ENCODE peak calls at places on chromosomes 1 and 21, in seven cellular contexts. F is fibroblast of lung, W is body of pancreas, D is A549, T is foreskin fibroblast, B is left ventricle myocardium inferior, C is astrocyte of the cerebellum. N is an unnamed sample.

GRCh38 chr1:243394610-243395490 is 139.0 kb downstream of the SDCCAG8 start:
- DNase-seq in F (no peak), W (no peak), D (no peak), T (no peak), B (no peak), C (no peak), N (no peak)

GRCh38 chr1:243432136-243432535 is 176.3 kb downstream of the SDCCAG8 start:
- DNase-seq in F (no peak), W (no peak), D (no peak), T (no peak), B (no peak), C (no peak), N (no peak)

GRCh38 chr21:18204931-18205330 is 39.7 kb upstream of the CHODL start:
- DNase-seq in F (no peak), W (no peak), D (no peak), T (no peak), B (no peak), C (no peak), N (no peak)

GRCh38 chr1:161427733-161428516 is 60.2 kb upstream of the CFAP126 start:
- DNase-seq in F (peak; percentile 24), W (peak; percentile 20), D (peak; percentile 82), T (peak; percentile 35), B (no peak), C (no peak), N (peak; percentile 2)

GRCh38 chr1:232952514-232953175 is 2.2 kb downstream of the NTPCR start:
- DNase-seq in F (peak; percentile 50), W (peak; percentile 46), D (peak; percentile 80), T (peak; percentile 31), B (no peak), C (no peak), N (no peak)

GRCh38 chr1:116842654-116843053 is 67.1 kb upstream of the PTGFRN start:
- DNase-seq in F (no peak), W (no peak), D (no peak), T (no peak), B (no peak), C (no peak), N (no peak)

GRCh38 chr21:24011087-24011486 is 1596.2 kb downstream of the MRPL39 start:
- DNase-seq in F (no peak), W (no peak), D (no peak), T (no peak), B (no peak), C (no peak), N (no peak)

GRCh38 chr1:223707270-223708000 is 4.9 kb upstream of the CAPN2 start:
- DNase-seq in F (peak; percentile 100), W (peak; percentile 45), D (peak; percentile 97), T (peak; percentile 98), B (peak; percentile 50), C (peak; percentile 95), N (peak; percentile 98)

GRCh38 chr1:209620484-209620879 is 31.7 kb downstream of the LAMB3 start:
- DNase-seq in F (peak; percentile 25), W (no peak), D (no peak), T (no peak), B (no peak), C (no peak), N (no peak)

GRCh38 chr1:113057006-113057405 is 16.0 kb upstream of the LRIG2 start:
- DNase-seq in F (no peak), W (no peak), D (no peak), T (no peak), B (no peak), C (no peak), N (no peak)

GRCh38 chr1:3775248-3775497 is 2.6 kb downstream of the SMIM1 start:
- DNase-seq in F (no peak), W (no peak), D (no peak), T (no peak), B (no peak), C (no peak), N (no peak)

GRCh38 chr1:239811211-239811902 is 280.3 kb upstream of the FMN2 start:
- DNase-seq in F (peak; percentile 33), W (no peak), D (no peak), T (no peak), B (no peak), C (peak; percentile 55), N (no peak)

GRCh38 chr1:42010381-42010780 is 91.7 kb upstream of the HIVEP3 start:
- DNase-seq in F (no peak), W (no peak), D (no peak), T (no peak), B (no peak), C (no peak), N (no peak)

GRCh38 chr1:242017580-242018233 is 18.8 kb upstream of the MAP1LC3C start:
- DNase-seq in F (peak; percentile 42), W (peak; percentile 45), D (peak; percentile 69), T (no peak), B (peak; percentile 38), C (peak; percentile 27), N (no peak)

GRCh38 chr1:63317814-63318156 is 4.6 kb upstream of the FOXD3 start:
- DNase-seq in F (no peak), W (no peak), D (no peak), T (no peak), B (no peak), C (no peak), N (no peak)

GRCh38 chr1:63968663-63969460 is 195.0 kb downstream of the ROR1 start:
- DNase-seq in F (peak; percentile 46), W (no peak), D (no peak), T (peak; percentile 87), B (peak; percentile 60), C (no peak), N (no peak)

GRCh38 chr1:156412653-156413309 is 43.8 kb downstream of the RHBG start:
- DNase-seq in F (no peak), W (no peak), D (no peak), T (no peak), B (no peak), C (no peak), N (no peak)

GRCh38 chr1:203273869-203274602 is 31.3 kb upstream of the BTG2 start:
- DNase-seq in F (no peak), W (peak; percentile 16), D (no peak), T (no peak), B (peak; percentile 62), C (no peak), N (no peak)

GRCh38 chr1:203273206-203273868 is 32.0 kb upstream of the BTG2 start:
- DNase-seq in F (peak; percentile 71), W (peak; percentile 91), D (peak; percentile 82), T (peak; percentile 76), B (peak; percentile 85), C (peak; percentile 43), N (peak; percentile 57)

GRCh38 chr1:203271962-203272632 is 33.2 kb upstream of the BTG2 start:
- DNase-seq in F (no peak), W (peak; percentile 13), D (no peak), T (no peak), B (no peak), C (no peak), N (peak; percentile 39)

GRCh38 chr1:203271018-203271743 is 34.1 kb upstream of the BTG2 start:
- DNase-seq in F (peak; percentile 74), W (peak; percentile 71), D (peak; percentile 66), T (peak; percentile 57), B (peak; percentile 44), C (no peak), N (peak; percentile 37)

GRCh38 chr1:203272633-203273205 is 32.6 kb upstream of the BTG2 start:
- DNase-seq in F (no peak), W (peak; percentile 18), D (no peak), T (no peak), B (no peak), C (no peak), N (no peak)
- H3K4me3 ChIP-seq in F (no peak overlapping the region), W (no peak overlapping the region), D (no peak overlapping the region), T (no peak overlapping the region), B (peak overlapping the region; percentile 58), C (no peak overlapping the region), N (no peak overlapping the region)

DNA sequence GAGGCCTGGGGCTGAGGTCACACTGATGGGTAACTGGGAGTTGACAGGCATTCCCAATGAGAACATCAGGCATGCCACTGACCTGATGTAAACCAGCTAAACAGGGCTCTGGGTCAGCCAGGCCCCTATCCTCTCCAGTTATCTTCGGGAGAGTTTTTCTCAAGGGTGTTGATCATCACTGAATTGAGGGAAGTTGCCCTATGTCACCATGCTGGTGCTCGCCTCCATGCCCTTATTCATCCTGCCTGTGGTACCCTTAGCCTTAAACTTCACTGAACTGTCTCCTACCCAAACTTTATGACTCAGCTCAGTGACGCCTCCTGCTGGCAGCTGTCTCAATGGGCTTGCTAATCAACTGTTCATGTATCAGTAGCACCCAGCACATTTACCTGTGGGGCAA is 80.7 kb upstream of the TNR start:
- DNase-seq in F (no peak), W (peak; percentile 65), D (peak; percentile 14), T (no peak), B (no peak), C (no peak), N (no peak)
- TF ChIP-seq CTCF in F (no peak), W (peak; percentile 24), D (peak; percentile 7), T (no peak), B (peak; percentile 47), C (no peak), N (no peak)

GRCh38 chr1:205677152-205677551 is 3.2 kb downstream of the SLC45A3 start:
- DNase-seq in F (no peak), W (no peak), D (no peak), T (no peak), B (no peak), C (no peak), N (no peak)

GRCh38 chr1:205676002-205676401 is 4.3 kb downstream of the SLC45A3 start:
- DNase-seq in F (no peak), W (no peak), D (no peak), T (no peak), B (no peak), C (no peak), N (no peak)

GRCh38 chr1:205676597-205676996 is 3.7 kb downstream of the SLC45A3 start:
- DNase-seq in F (no peak), W (no peak), D (no peak), T (no peak), B (no peak), C (no peak), N (no peak)

GRCh38 chr1:205680073-205680851 is at the start of gene SLC45A3:
- DNase-seq in F (no peak), W (peak; percentile 31), D (peak; percentile 23), T (peak; percentile 17), B (peak; percentile 28), C (no peak), N (no peak)

GRCh38 chr1:205678286-205679111 is 1.8 kb downstream of the SLC45A3 start:
- DNase-seq in F (peak; percentile 68), W (no peak), D (no peak), T (no peak), B (peak; percentile 45), C (no peak), N (no peak)
- H3K4me3 ChIP-seq in F (no peak overlapping the region), W (no peak overlapping the region), D (no peak overlapping the region), T (no peak overlapping the region), B (peak overlapping the region; percentile 77), C (peak overlapping the region; percentile 67), N (no peak overlapping the region)

DNA sequence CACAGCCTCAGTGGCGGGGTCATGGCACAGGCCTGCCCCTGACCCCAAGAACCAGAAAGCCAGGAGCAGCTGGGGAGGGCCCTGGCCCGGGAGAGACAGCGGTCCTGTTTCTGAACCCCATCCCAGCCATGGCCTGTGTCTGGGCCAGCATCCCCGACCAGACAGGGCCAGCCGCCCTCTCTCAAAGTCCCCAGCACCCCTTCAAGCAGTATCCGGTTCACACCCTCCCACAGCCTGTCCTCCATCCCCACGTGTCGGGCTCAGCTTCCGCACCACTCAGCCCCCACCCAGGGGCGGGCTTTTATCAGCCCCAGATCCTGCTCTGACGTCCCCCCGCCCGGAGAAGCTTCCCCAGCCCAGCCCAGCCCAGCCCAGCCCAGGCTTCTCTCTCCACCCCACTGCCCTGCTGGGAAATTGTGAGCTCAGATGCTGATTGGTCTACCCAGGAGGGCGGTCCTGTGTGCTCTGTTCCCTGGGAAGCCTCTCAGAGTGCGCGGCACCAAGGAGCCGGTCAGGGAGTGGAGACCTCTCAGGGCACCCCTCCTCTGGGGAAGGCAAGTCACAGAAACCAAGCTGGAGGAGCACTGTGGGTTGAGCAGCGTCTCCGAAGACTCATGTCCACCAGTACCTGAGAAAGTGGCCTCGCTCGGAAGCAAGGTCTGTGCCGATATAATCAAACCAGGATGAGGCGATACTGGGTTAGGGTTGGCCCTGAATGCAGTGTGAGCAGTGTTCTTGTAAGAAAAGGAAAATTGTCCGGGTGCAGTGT is 4.7 kb upstream of the FAAP20 start:
- DNase-seq in F (peak; percentile 89), W (peak; percentile 81), D (peak; percentile 77), T (peak; percentile 88), B (peak; percentile 93), C (no peak), N (no peak)
- TF ChIP-seq CTCF in F (no peak), W (no peak), D (no peak), T (no peak), B (no peak), C (no peak), N (peak; percentile 19)

N was measured in retinal pigment epithelial cell.